ENCODE peak calls at places on chromosomes 12 and 14, in ten cellular contexts. O is AG04450, F is cardiac muscle cell, I is HL-60, U is tibial artery, K is Caco-2, M is left lung, V is foreskin fibroblast, X is fibroblast of the aortic adventitia, T is breast epithelium. Z is an unnamed sample.

GRCh38 chr14:23478109-23478698 is 8.7 kb downstream of the NGDN start:
- DNase-seq in F (peak), U (peak), I (peak), O (peak), V (peak), M (no peak), K (no peak), X (peak), T (no peak), Z (peak)

GRCh38 chr12:110972870-110973269 is 52.5 kb upstream of the MYL2 start:
- DNase-seq in V (no peak), T (no peak), U (no peak), M (no peak), K (no peak), I (no peak), X (no peak), F (no peak), O (no peak), Z (no peak)

GRCh38 chr12:115090783-115091182 is 406.8 kb upstream of the TBX3 start:
- DNase-seq in K (no peak), V (no peak), F (no peak), T (no peak), U (no peak), O (no peak), M (no peak), I (no peak), X (no peak), Z (no peak)

GRCh38 chr12:18382486-18382885 is 121.2 kb downstream of the PIK3C2G start:
- DNase-seq in I (no peak), M (no peak), U (no peak), X (peak), F (peak), T (no peak), O (peak), V (peak), K (no peak), Z (no peak)

GRCh38 chr12:30706476-30706875 is 10.8 kb upstream of the IPO8 start:
- DNase-seq in V (no peak), F (no peak), I (no peak), X (no peak), U (no peak), K (no peak), O (no peak), M (no peak), T (no peak), Z (no peak)

GRCh38 chr12:7832059-7832696 is 40.5 kb downstream of the SLC2A14 start:
- DNase-seq in T (no peak), F (peak), U (no peak), I (peak), M (no peak), O (peak), V (peak), K (peak), X (peak), Z (peak)

GRCh38 chr12:3885179-3886094 is 12.2 kb upstream of the PARP11 start:
- DNase-seq in O (peak), X (peak), F (peak), T (no peak), U (peak), K (no peak), V (peak), I (peak), M (no peak), Z (no peak)

GRCh38 chr14:24155100-24155499 is 6.0 kb upstream of the IRF9 start:
- DNase-seq in O (no peak), K (no peak), V (no peak), M (no peak), T (no peak), X (no peak), I (no peak), U (no peak), F (no peak), Z (no peak)

GRCh38 chr14:95507701-95508103 is 8.7 kb downstream of the SYNE3 start:
- DNase-seq in O (no peak), M (no peak), T (peak), U (peak), V (peak), X (peak), K (peak), F (peak), I (peak), Z (no peak)

GRCh38 chr12:28869197-28869596 is 279.9 kb upstream of the FAR2 start:
- DNase-seq in V (peak), X (peak), U (no peak), M (no peak), I (no peak), T (no peak), F (peak), O (peak), K (no peak), Z (no peak)

GRCh38 chr14:63421226-63421625 is 102.5 kb upstream of the GPHB5 start:
- DNase-seq in X (no peak), F (no peak), I (no peak), U (no peak), V (no peak), K (no peak), M (no peak), T (no peak), O (no peak), Z (no peak)

GRCh38 chr14:84523746-84524145 is 1006.2 kb upstream of the FLRT2 start:
- DNase-seq in M (no peak), V (no peak), T (no peak), K (no peak), I (no peak), X (no peak), O (no peak), F (no peak), U (no peak), Z (no peak)

GRCh38 chr12:80192087-80192486 is 92.8 kb downstream of the OTOGL start:
- DNase-seq in T (no peak), K (no peak), U (no peak), M (no peak), X (no peak), V (no peak), I (no peak), O (no peak), F (no peak), Z (no peak)

GRCh38 chr12:107760207-107760816 is 625 bp downstream of the PRDM4 start:
- DNase-seq in K (no peak), V (no peak), F (peak), T (peak), I (peak), O (no peak), U (peak), X (peak), M (peak), Z (no peak)

GRCh38 chr14:73237219-73237785 is at the start of gene PAPLN:
- DNase-seq in I (no peak), F (peak), X (no peak), U (peak), O (no peak), K (no peak), M (no peak), V (no peak), T (no peak), Z (no peak)

GRCh38 chr12:27163048-27163715 is 80.8 kb upstream of the C12orf71 start:
- DNase-seq in O (no peak), X (peak), K (no peak), V (peak), M (no peak), U (no peak), F (no peak), I (no peak), T (no peak), Z (no peak)

GRCh38 chr12:14756331-14757143 is 46.7 kb downstream of the WBP11 start:
- DNase-seq in T (no peak), M (no peak), K (peak), U (no peak), O (no peak), X (no peak), V (no peak), I (no peak), F (no peak), Z (no peak)

GRCh38 chr12:21771311-21771710 is 3.2 kb downstream of the KCNJ8 start:
- DNase-seq in V (no peak), T (no peak), X (peak), K (no peak), I (no peak), F (no peak), O (peak), U (no peak), M (no peak), Z (no peak)

GRCh38 chr12:119573086-119573485 is 20.5 kb upstream of the TMEM233 start:
- DNase-seq in U (no peak), O (no peak), T (no peak), K (no peak), F (no peak), X (no peak), M (no peak), V (no peak), I (no peak), Z (no peak)

GRCh38 chr14:96309128-96309906 is 53.3 kb downstream of the BDKRB1 start:
- DNase-seq in T (no peak), I (no peak), V (no peak), O (no peak), K (peak), F (no peak), X (no peak), M (no peak), U (no peak), Z (no peak)

GRCh38 chr14:22477569-22478194 is 111.3 kb downstream of the DAD1 start:
- DNase-seq in T (no peak), V (no peak), K (no peak), X (no peak), O (no peak), M (no peak), F (no peak), I (no peak), U (no peak), Z (no peak)

GRCh38 chr12:67966560-67966959 is 22.7 kb upstream of the IFNG-AS1 start:
- DNase-seq in O (no peak), T (no peak), I (no peak), M (no peak), U (no peak), F (no peak), V (no peak), K (no peak), X (no peak), Z (no peak)

GRCh38 chr12:52087961-52088820 is 8.7 kb downstream of the SMIM41 start:
- DNase-seq in I (no peak), V (no peak), T (peak), O (no peak), X (no peak), U (no peak), K (no peak), F (no peak), M (no peak), Z (no peak)

GRCh38 chr12:51392556-51393237 is 1.5 kb upstream of the GALNT6 start:
- DNase-seq in U (no peak), V (no peak), M (no peak), O (no peak), F (no peak), T (no peak), I (no peak), K (peak), X (peak), Z (no peak)

GRCh38 chr12:49893753-49894752 is 9.6 kb downstream of the FAIM2 start:
- DNase-seq in T (peak), X (peak), O (no peak), I (no peak), K (no peak), U (no peak), F (peak), M (peak), V (no peak), Z (no peak)

GRCh38 chr14:63438065-63438757 is 105.0 kb downstream of the PPP2R5E start:
- DNase-seq in M (no peak), T (peak), O (peak), I (peak), F (peak), X (peak), K (no peak), U (peak), V (peak), Z (no peak)

GRCh38 chr12:76899522-76899921 is 20.7 kb upstream of the CSRP2 start:
- DNase-seq in I (no peak), O (no peak), F (no peak), V (no peak), M (no peak), K (no peak), T (no peak), X (no peak), U (no peak), Z (no peak)

GRCh38 chr12:100651694-100652093 is 78.2 kb downstream of the GAS2L3 start:
- DNase-seq in K (no peak), M (no peak), I (no peak), V (no peak), O (no peak), U (no peak), T (no peak), F (no peak), X (no peak), Z (no peak)

GRCh38 chr12:76158518-76159321 is 74.2 kb upstream of the NAP1L1 start:
- DNase-seq in O (peak), U (peak), T (no peak), V (peak), F (peak), I (peak), M (no peak), K (peak), X (peak), Z (peak)

GRCh38 chr12:24820872-24821271 is 128.0 kb downstream of the BCAT1 start:
- DNase-seq in X (peak), I (no peak), V (no peak), U (peak), M (no peak), K (no peak), F (peak), T (no peak), O (no peak), Z (no peak)

GRCh38 chr14:21123429-21123828 is 22.6 kb downstream of the TMEM253 start:
- DNase-seq in O (no peak), I (no peak), F (no peak), U (no peak), V (no peak), M (no peak), T (no peak), X (no peak), K (no peak), Z (no peak)

GRCh38 chr12:46560078-46560477 is 187.5 kb upstream of the SLC38A2 start:
- DNase-seq in T (no peak), I (no peak), U (no peak), M (no peak), V (no peak), K (no peak), O (no peak), F (no peak), X (no peak), Z (no peak)

GRCh38 chr12:4289334-4289878 is 15.8 kb downstream of the CCND2 start:
- DNase-seq in M (no peak), O (no peak), F (no peak), X (no peak), U (no peak), V (no peak), K (peak), T (no peak), I (peak), Z (no peak)

GRCh38 chr12:52832960-52833905 is 878 bp downstream of the KRT79 start:
- DNase-seq in I (no peak), T (no peak), M (no peak), V (no peak), F (no peak), K (no peak), U (no peak), O (no peak), X (no peak), Z (no peak)

GRCh38 chr12:123129651-123130050 is 21.2 kb downstream of the PITPNM2 start:
- DNase-seq in U (no peak), M (no peak), X (no peak), K (no peak), V (no peak), O (no peak), I (no peak), T (no peak), F (no peak), Z (no peak)

GRCh38 chr14:50051106-50051505 is 65.3 kb downstream of the VCPKMT start:
- DNase-seq in O (no peak), K (no peak), V (no peak), X (no peak), I (no peak), U (no peak), F (no peak), M (no peak), T (no peak), Z (no peak)

GRCh38 chr12:26153421-26154154 is 28.8 kb upstream of the BHLHE41 start:
- DNase-seq in M (no peak), U (no peak), T (no peak), K (no peak), V (peak), I (no peak), X (peak), F (peak), O (peak), Z (no peak)

GRCh38 chr12:52358575-52359350 is 8.5 kb downstream of the KRT85 start:
- DNase-seq in F (no peak), M (no peak), I (no peak), T (no peak), K (peak), O (no peak), X (no peak), V (no peak), U (no peak), Z (peak)

GRCh38 chr12:109718390-109718789 is 4.8 kb downstream of the FAM222A start:
- DNase-seq in O (no peak), K (no peak), M (peak), F (no peak), U (no peak), T (no peak), X (no peak), I (no peak), V (no peak), Z (no peak)

GRCh38 chr12:111434680-111435338 is 29.1 kb downstream of the SH2B3 start:
- DNase-seq in U (peak), O (no peak), T (no peak), V (peak), X (peak), K (no peak), M (no peak), F (peak), I (peak), Z (peak)

GRCh38 chr14:39109893-39110715 is 4.0 kb upstream of the GEMIN2 start:
- DNase-seq in T (no peak), F (no peak), V (no peak), M (no peak), X (no peak), O (no peak), U (no peak), I (no peak), K (no peak), Z (no peak)

GRCh38 chr14:39114073-39114838 is at the start of gene GEMIN2:
- DNase-seq in T (peak), I (peak), X (peak), U (peak), K (peak), M (peak), O (peak), V (peak), F (peak), Z (peak)

GRCh38 chr14:39108791-39109190 is 5.3 kb upstream of the GEMIN2 start:
- DNase-seq in I (no peak), X (no peak), T (no peak), O (no peak), K (no peak), V (no peak), U (no peak), M (no peak), F (no peak), Z (no peak)

GRCh38 chr14:39113685-39114072 is 444 bp upstream of the GEMIN2 start:
- DNase-seq in X (no peak), O (no peak), V (no peak), K (no peak), F (no peak), I (no peak), U (no peak), M (no peak), T (no peak), Z (no peak)
- H3K4me3 ChIP-seq in X (peak), O (peak), V (peak), K (peak), F (peak), I (peak), U (peak), M (peak), T (peak), Z (peak)

DNA sequence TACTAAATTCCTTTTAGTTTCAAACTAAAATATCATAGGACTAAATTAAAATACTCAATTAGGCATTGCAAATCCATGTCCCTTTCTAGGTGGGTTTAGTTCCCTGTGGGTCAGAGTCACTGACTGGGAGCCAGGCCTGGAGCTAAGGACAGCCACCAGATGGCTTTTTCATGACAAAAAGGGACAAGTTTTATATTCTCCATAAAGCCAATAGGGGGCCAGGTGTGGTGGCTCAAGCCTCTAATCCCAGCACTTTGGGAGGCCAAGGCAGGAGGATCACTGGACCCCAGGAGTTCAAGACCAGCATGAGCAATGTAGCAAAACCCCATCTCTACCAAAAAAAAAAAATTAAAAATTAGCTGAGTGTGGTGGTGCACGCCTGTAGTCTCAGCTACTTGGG is 35.4 kb upstream of the EIF5 start:
- DNase-seq in M (no peak), F (no peak), O (no peak), K (no peak), T (no peak), X (no peak), V (no peak), I (no peak), U (no peak), Z (no peak)
- TF ChIP-seq CTCF in M (no peak), F (no peak), O (no peak), K (no peak), T (no peak), X (no peak), V (no peak), I (no peak), U (no peak), Z (peak)

GRCh38 chr12:13071305-13072280 is 27.4 kb downstream of the FAM234B start:
- DNase-seq in I (no peak), V (no peak), M (no peak), X (no peak), F (no peak), K (no peak), O (no peak), T (no peak), U (no peak), Z (no peak)

GRCh38 chr12:13074396-13075113 is 28.9 kb downstream of the GSG1 start:
- DNase-seq in F (peak), X (peak), O (no peak), V (no peak), I (no peak), U (no peak), K (no peak), M (no peak), T (no peak), Z (no peak)

GRCh38 chr12:13075114-13075471 is 28.4 kb downstream of the GSG1 start:
- DNase-seq in V (no peak), U (no peak), T (no peak), K (no peak), I (no peak), X (peak), M (no peak), F (peak), O (no peak), Z (no peak)

GRCh38 chr12:13075786-13076570 is 27.5 kb downstream of the GSG1 start:
- DNase-seq in T (no peak), U (no peak), X (no peak), K (no peak), V (no peak), M (no peak), I (no peak), F (no peak), O (no peak), Z (no peak)

GRCh38 chr12:13073191-13073590 is 29.0 kb downstream of the FAM234B start:
- DNase-seq in U (no peak), K (no peak), F (no peak), V (no peak), X (peak), M (no peak), T (no peak), I (no peak), O (no peak), Z (no peak)
- H3K4me3 ChIP-seq in U (no peak), K (no peak), F (no peak), V (no peak), X (no peak), M (no peak), T (no peak), I (no peak), O (no peak), Z (no peak)

GRCh38 chr12:132478845-132479244 is 11.1 kb upstream of the FBRSL1 start:
- DNase-seq in X (no peak), I (no peak), O (no peak), V (no peak), T (no peak), U (no peak), K (no peak), M (no peak), F (no peak), Z (no peak)
- TF ChIP-seq CTCF in X (peak), I (no peak), O (peak), V (no peak), T (no peak), U (no peak), K (no peak), M (no peak), F (peak), Z (peak)

GRCh38 chr14:28766505-28767238 is at the start of gene FOXG1:
- DNase-seq in K (no peak), O (no peak), X (peak), V (peak), T (no peak), M (no peak), I (no peak), U (no peak), F (peak), Z (no peak)
- H3K4me3 ChIP-seq in K (no peak), O (peak), X (peak), V (peak), T (peak), M (peak), I (no peak), U (peak), F (peak), Z (no peak)

DNA sequence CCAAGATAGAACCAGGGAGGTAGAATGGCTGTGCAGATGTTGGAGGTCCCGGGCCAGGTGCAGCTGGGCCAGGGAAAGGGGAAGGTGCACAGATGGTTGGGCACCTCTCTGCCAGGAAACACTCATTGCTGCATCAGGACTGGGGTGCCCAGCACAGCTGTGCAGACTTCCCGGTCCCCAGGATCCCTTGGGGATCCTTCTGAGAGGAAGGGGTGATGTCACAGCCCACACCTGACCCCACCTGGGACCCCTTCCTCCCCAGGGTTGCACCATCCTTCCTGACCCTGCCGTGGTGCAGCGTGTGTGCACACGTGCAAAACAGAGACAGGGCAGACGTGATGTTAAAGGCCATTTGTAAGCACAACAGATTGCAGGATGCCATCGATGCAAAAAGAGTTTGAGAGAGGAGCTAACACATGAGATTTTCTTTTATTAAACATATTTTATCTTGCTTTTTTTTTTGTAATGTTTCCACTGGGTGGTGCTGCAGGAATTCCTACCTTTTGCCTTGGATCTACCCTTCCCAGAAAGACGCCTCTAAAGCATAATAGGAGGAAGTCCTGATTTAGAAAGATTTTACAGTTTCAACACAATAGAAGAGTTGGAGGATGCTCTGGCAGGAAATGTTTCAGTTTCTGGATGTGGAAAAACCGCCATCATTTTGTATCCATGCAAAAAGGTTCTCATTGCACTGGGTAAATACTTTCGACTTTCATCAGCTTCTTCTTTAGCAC is 14.8 kb downstream of the ELK3 start:
- DNase-seq in O (no peak), F (peak), K (no peak), V (no peak), U (no peak), I (peak), X (peak), T (no peak), M (no peak), Z (no peak)
- TF ChIP-seq CTCF in O (peak), F (no peak), K (no peak), V (no peak), U (no peak), I (no peak), X (no peak), T (no peak), M (no peak), Z (no peak)